ENCODE peak calls at places on chromosomes 11 and 22, in five cellular contexts. T is lung, V is adrenal gland, H is A549, B is PC-3. O is an unnamed sample.

GRCh38 chr11:33185756-33186155 is 24.5 kb upstream of the CSTF3 start:
- DNase-seq in T (no peak), V (no peak), H (no peak), B (no peak), O (no peak)

GRCh38 chr22:30204742-30205111 is 41.8 kb downstream of the LIF start:
- DNase-seq in T (no peak), V (peak; percentile 46), H (no peak), B (no peak), O (peak; percentile 86)

GRCh38 chr11:47869548-47870393 is 21.6 kb upstream of the NUP160 start:
- DNase-seq in T (no peak), V (no peak), H (no peak), B (peak; percentile 49), O (no peak)

GRCh38 chr22:44119669-44120313 is 60.9 kb upstream of the PARVG start:
- DNase-seq in T (no peak), V (no peak), H (no peak), B (no peak), O (no peak)

GRCh38 chr11:3147257-3147619 is 17.9 kb downstream of the OSBPL5 start:
- DNase-seq in T (no peak), V (no peak), H (no peak), B (no peak), O (no peak)

GRCh38 chr11:126816655-126817054 is 183.9 kb downstream of the KIRREL3 start:
- DNase-seq in T (no peak), V (no peak), H (no peak), B (no peak), O (no peak)

GRCh38 chr22:26127126-26127525 is 42.1 kb upstream of the SEZ6L start:
- DNase-seq in T (no peak), V (no peak), H (no peak), B (no peak), O (no peak)

GRCh38 chr22:47210112-47210657 is 447.7 kb downstream of the TBC1D22A start:
- DNase-seq in T (peak; percentile 21), V (peak; percentile 27), H (no peak), B (no peak), O (no peak)

GRCh38 chr22:11066458-11067285 is 4461.3 kb upstream of the OR11H1 start:
- DNase-seq in T (peak; percentile 48), V (no peak), H (no peak), B (no peak), O (no peak)

GRCh38 chr22:40156001-40156516 is 21.7 kb upstream of the TNRC6B start:
- DNase-seq in T (peak; percentile 55), V (no peak), H (peak; percentile 55), B (peak; percentile 87), O (peak; percentile 57)

GRCh38 chr22:17795143-17795542 is 20.9 kb upstream of the BID start:
- DNase-seq in T (no peak), V (no peak), H (no peak), B (no peak), O (no peak)

GRCh38 chr11:69930081-69931059 is 111.2 kb upstream of the FGF3 start:
- DNase-seq in T (no peak), V (no peak), H (no peak), B (no peak), O (no peak)
- H3K4me3 ChIP-seq in T (no peak overlapping the region), V (no peak overlapping the region), H (no peak overlapping the region), B (no peak overlapping the region), O (no peak overlapping the region)

GRCh38 chr11:120985718-120986569 is 38.0 kb upstream of the TBCEL start:
- DNase-seq in T (peak; percentile 54), V (peak; percentile 80), H (peak; percentile 21), B (peak; percentile 47), O (peak; percentile 48)
- TF ChIP-seq CTCF in T (no peak), V (peak; percentile 23), H (no peak), B (peak; percentile 25), O (no peak)

GRCh38 chr11:95698939-95699562 is 90.5 kb downstream of the FAM76B start:
- DNase-seq in T (no peak), V (no peak), H (no peak), B (no peak), O (no peak)
- H3K4me3 ChIP-seq in T (no peak overlapping the region), V (no peak overlapping the region), H (no peak overlapping the region), B (no peak overlapping the region), O (no peak overlapping the region)

GRCh38 chr11:114397349-114397982 is 2.8 kb downstream of the C11orf71 start:
- DNase-seq in T (no peak), V (no peak), H (no peak), B (peak; percentile 63), O (no peak)

GRCh38 chr11:114398303-114398920 is 1.9 kb downstream of the C11orf71 start:
- DNase-seq in T (no peak), V (no peak), H (no peak), B (peak; percentile 62), O (no peak)

GRCh38 chr11:114399490-114399889 is 821 bp downstream of the C11orf71 start:
- DNase-seq in T (no peak), V (no peak), H (no peak), B (peak; percentile 37), O (no peak)

GRCh38 chr11:114392735-114393667 is 7.3 kb downstream of the C11orf71 start:
- DNase-seq in T (no peak), V (no peak), H (no peak), B (no peak), O (no peak)

GRCh38 chr11:114395776-114396175 is 4.5 kb downstream of the C11orf71 start:
- DNase-seq in T (no peak), V (no peak), H (no peak), B (peak; percentile 66), O (no peak)
- TF ChIP-seq CTCF in T (no peak), V (no peak), H (peak; percentile 15), B (peak; percentile 68), O (peak; percentile 40)

DNA sequence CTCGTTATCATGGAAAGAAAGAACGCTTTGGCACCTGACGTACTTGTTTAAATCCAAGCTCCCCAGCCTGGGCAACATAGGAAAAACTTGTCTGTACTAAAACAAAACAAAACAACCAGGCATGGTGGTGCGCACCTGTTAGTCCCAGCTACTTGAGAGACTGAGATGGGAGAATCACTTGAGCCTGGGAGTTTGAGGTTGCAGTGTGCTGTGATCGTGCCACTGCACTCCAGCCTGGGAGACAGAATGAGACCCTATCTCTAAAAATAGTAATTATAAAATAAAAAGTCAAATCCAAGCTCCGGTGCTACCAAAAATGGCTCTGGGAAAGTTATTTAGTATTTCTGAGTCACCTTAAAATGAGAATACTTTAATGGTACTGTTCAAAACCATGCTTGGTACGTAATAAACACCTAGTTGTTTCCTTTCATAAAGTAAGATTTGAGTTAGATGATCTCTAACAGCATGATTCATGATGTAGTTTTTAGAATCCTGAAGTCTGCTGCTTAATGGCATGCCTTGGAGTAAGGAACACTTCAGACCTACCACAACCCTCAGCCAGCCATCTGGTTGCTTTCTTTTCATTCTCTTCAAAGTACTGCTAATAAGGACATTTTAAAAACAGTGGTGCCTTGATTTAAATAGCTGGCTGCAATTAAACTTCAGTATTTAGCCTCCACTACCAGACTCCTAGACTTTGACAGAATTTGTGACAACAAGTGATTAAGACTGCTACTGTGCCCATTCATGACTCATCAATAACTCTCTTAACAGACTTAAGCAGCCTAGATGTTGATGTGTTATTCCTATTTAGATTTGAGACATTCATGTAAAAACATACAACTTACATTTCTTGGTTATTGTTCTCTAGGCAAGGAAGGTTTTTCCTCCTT is 8.4 kb downstream of the PPME1 start:
- DNase-seq in T (no peak), V (no peak), H (no peak), B (peak; percentile 23), O (no peak)
- H3K4me3 ChIP-seq in T (no peak overlapping the region), V (no peak overlapping the region), H (no peak overlapping the region), B (no peak overlapping the region), O (no peak overlapping the region)

GRCh38 chr11:57072640-57073039 is 83.9 kb downstream of the OR5AK2 start:
- DNase-seq in T (no peak), V (no peak), H (peak; percentile 78), B (peak; percentile 97), O (peak; percentile 98)
- TF ChIP-seq CTCF in T (no peak), V (no peak), H (no peak), B (no peak), O (no peak)

O was measured in fibroblast of pulmonary artery.